ENCODE peak calls at places on chromosome X, in five cellular contexts. One of them, this sample, is unnamed.

GRCh38 chrX:74613350-74614192 is 853 bp downstream of the RLIM start:
- DNase-seq in stromal cell of bone marrow: no peak
- DNase-seq in NCI-H1105 treated with DMSO at 0.1 percent for 48 hours: peak; percentile 28
- DNase-seq in KBM-7: peak; percentile 78
- DNase-seq in HCT116: no peak
- DNase-seq in this sample: no peak

GRCh38 chrX:66676990-66677389 is 38.1 kb upstream of the EDA2R start:
- DNase-seq in stromal cell of bone marrow: peak; percentile 67
- DNase-seq in NCI-H1105 treated with DMSO at 0.1 percent for 48 hours: no peak
- DNase-seq in KBM-7: no peak
- DNase-seq in HCT116: no peak
- DNase-seq in this sample: peak; percentile 73

GRCh38 chrX:9816094-9816700 is 30.0 kb downstream of the SHROOM2 start:
- DNase-seq in HCT116: no peak
- DNase-seq in NCI-H1105 treated with DMSO at 0.1 percent for 48 hours: no peak
- DNase-seq in stromal cell of bone marrow: no peak
- DNase-seq in KBM-7: peak; percentile 56
- DNase-seq in this sample: no peak

GRCh38 chrX:129665916-129666644 is 11.3 kb upstream of the APLN start:
- DNase-seq in KBM-7: no peak
- DNase-seq in NCI-H1105 treated with DMSO at 0.1 percent for 48 hours: no peak
- DNase-seq in stromal cell of bone marrow: peak; percentile 63
- DNase-seq in HCT116: peak; percentile 26
- DNase-seq in this sample: peak; percentile 45

GRCh38 chrX:19840899-19841648 is 46.3 kb downstream of the SH3KBP1 start:
- DNase-seq in HCT116: no peak
- DNase-seq in NCI-H1105 treated with DMSO at 0.1 percent for 48 hours: no peak
- DNase-seq in stromal cell of bone marrow: no peak
- DNase-seq in KBM-7: peak; percentile 81
- DNase-seq in this sample: no peak

GRCh38 chrX:49071877-49072711 is 1.7 kb downstream of the PRAF2 start:
- DNase-seq in HCT116: no peak
- DNase-seq in stromal cell of bone marrow: peak; percentile 61
- DNase-seq in KBM-7: no peak
- DNase-seq in NCI-H1105 treated with DMSO at 0.1 percent for 48 hours: peak; percentile 39
- DNase-seq in this sample: no peak

GRCh38 chrX:119667111-119667928 is 25.6 kb downstream of the SEPTIN6 start:
- DNase-seq in HCT116: no peak
- DNase-seq in stromal cell of bone marrow: no peak
- DNase-seq in KBM-7: no peak
- DNase-seq in NCI-H1105 treated with DMSO at 0.1 percent for 48 hours: no peak
- DNase-seq in this sample: no peak

GRCh38 chrX:155886409-155886808 is 5.3 kb downstream of the VAMP7 start:
- DNase-seq in HCT116: no peak
- DNase-seq in KBM-7: no peak
- DNase-seq in stromal cell of bone marrow: no peak
- DNase-seq in NCI-H1105 treated with DMSO at 0.1 percent for 48 hours: no peak
- DNase-seq in this sample: no peak

GRCh38 chrX:110004210-110004609 is 1.3 kb downstream of the TMEM164 start:
- DNase-seq in KBM-7: no peak
- DNase-seq in HCT116: no peak
- DNase-seq in NCI-H1105 treated with DMSO at 0.1 percent for 48 hours: no peak
- DNase-seq in stromal cell of bone marrow: no peak
- DNase-seq in this sample: no peak

GRCh38 chrX:77347572-77347971 is 99.6 kb upstream of the FGF16 start:
- DNase-seq in KBM-7: no peak
- DNase-seq in NCI-H1105 treated with DMSO at 0.1 percent for 48 hours: no peak
- DNase-seq in stromal cell of bone marrow: no peak
- DNase-seq in HCT116: no peak
- DNase-seq in this sample: no peak

GRCh38 chrX:103811858-103812257 is 20.2 kb downstream of the RAB9B start:
- DNase-seq in stromal cell of bone marrow: no peak
- DNase-seq in KBM-7: no peak
- DNase-seq in NCI-H1105 treated with DMSO at 0.1 percent for 48 hours: no peak
- DNase-seq in HCT116: no peak
- DNase-seq in this sample: no peak

GRCh38 chrX:36650622-36651021 is 357.5 kb upstream of the FAM47C start:
- DNase-seq in NCI-H1105 treated with DMSO at 0.1 percent for 48 hours: no peak
- DNase-seq in KBM-7: no peak
- DNase-seq in stromal cell of bone marrow: no peak
- DNase-seq in HCT116: no peak
- DNase-seq in this sample: no peak

GRCh38 chrX:8815460-8816065 is 14.4 kb upstream of the FAM9A start:
- DNase-seq in HCT116: peak; percentile 2
- DNase-seq in NCI-H1105 treated with DMSO at 0.1 percent for 48 hours: peak; percentile 40
- DNase-seq in KBM-7: peak; percentile 73
- DNase-seq in stromal cell of bone marrow: peak; percentile 8
- DNase-seq in this sample: peak; percentile 13

This sample was measured in GM04504.